ENCODE peak calls at places on chromosomes 11 and 22, in seven cellular contexts. K is foreskin keratinocyte; V is brain microvascular endothelial cell; Q is right atrium auricular region; G is CD8-positive, alpha-beta T cell; E is astrocyte; J is RWPE1. Y is an unnamed sample.

GRCh38 chr11:115084191-115084590 is 405.9 kb downstream of the NXPE2 start:
- DNase-seq in K (no peak), V (no peak), Q (no peak), G (no peak), E (no peak), J (no peak), Y (no peak)

GRCh38 chr22:41919357-41920224 is 4.7 kb upstream of the SHISA8 start:
- DNase-seq in K (no peak), V (peak), Q (no peak), G (peak), E (no peak), J (no peak), Y (no peak)

GRCh38 chr11:6646631-6647281 is 8.9 kb downstream of the DCHS1 start:
- DNase-seq in K (no peak), V (no peak), Q (peak), G (peak), E (no peak), J (no peak), Y (no peak)

GRCh38 chr22:40857309-40857851 is 432 bp downstream of the XPNPEP3 start:
- DNase-seq in K (peak), V (no peak), Q (no peak), G (no peak), E (no peak), J (no peak), Y (no peak)

GRCh38 chr11:2789331-2789730 is 89.5 kb upstream of the KCNQ1OT1 start:
- DNase-seq in K (no peak), V (no peak), Q (peak), G (no peak), E (no peak), J (no peak), Y (no peak)

GRCh38 chr22:41568811-41569210 is 8.0 kb downstream of the CSDC2 start:
- DNase-seq in K (no peak), V (no peak), Q (no peak), G (no peak), E (no peak), J (no peak), Y (no peak)

GRCh38 chr11:91664521-91664920 is 560.1 kb upstream of the FAT3 start:
- DNase-seq in K (no peak), V (no peak), Q (no peak), G (no peak), E (no peak), J (no peak), Y (no peak)

GRCh38 chr11:116731097-116731761 is 41.6 kb downstream of the BUD13 start:
- DNase-seq in K (no peak), V (no peak), Q (no peak), G (no peak), E (peak), J (no peak), Y (no peak)

GRCh38 chr11:17328856-17329490 is 22.6 kb upstream of the NCR3LG1 start:
- DNase-seq in K (no peak), V (no peak), Q (no peak), G (no peak), E (no peak), J (no peak), Y (no peak)

GRCh38 chr11:9861860-9862725 is 198.2 kb downstream of the SWAP70 start:
- DNase-seq in K (peak), V (peak), Q (no peak), G (peak), E (peak), J (peak), Y (no peak)

GRCh38 chr11:123560001-123560400 is 94.4 kb downstream of the SCN3B start:
- DNase-seq in K (no peak), V (peak), Q (peak), G (no peak), E (peak), J (no peak), Y (no peak)

GRCh38 chr11:102367364-102367763 is 20.4 kb downstream of the BIRC2 start:
- DNase-seq in K (no peak), V (no peak), Q (no peak), G (no peak), E (no peak), J (no peak), Y (no peak)

GRCh38 chr11:43632171-43632570 is 48.4 kb upstream of the HSD17B12 start:
- DNase-seq in K (peak), V (no peak), Q (no peak), G (no peak), E (peak), J (no peak), Y (no peak)

GRCh38 chr22:17576475-17576874 is 13.2 kb downstream of the SLC25A18 start:
- DNase-seq in K (peak), V (peak), Q (no peak), G (no peak), E (peak), J (peak), Y (peak)

GRCh38 chr11:12845739-12846358 is 163.3 kb upstream of the RASSF10 start:
- DNase-seq in K (no peak), V (no peak), Q (no peak), G (no peak), E (no peak), J (no peak), Y (no peak)

GRCh38 chr11:121057922-121058321 is 34.0 kb downstream of the TBCEL start:
- DNase-seq in K (no peak), V (no peak), Q (no peak), G (no peak), E (no peak), J (no peak), Y (no peak)

GRCh38 chr11:120198787-120199469 is 11.9 kb upstream of the OAF start:
- DNase-seq in K (no peak), V (no peak), Q (no peak), G (no peak), E (no peak), J (no peak), Y (no peak)

GRCh38 chr11:77154381-77155081 is 26.5 kb downstream of the MYO7A start:
- DNase-seq in K (no peak), V (no peak), Q (no peak), G (no peak), E (no peak), J (no peak), Y (no peak)
- H3K27ac ChIP-seq in K (no peak), V (no peak), Q (no peak), G (no peak), E (no peak), J (no peak), Y (no peak)

DNA sequence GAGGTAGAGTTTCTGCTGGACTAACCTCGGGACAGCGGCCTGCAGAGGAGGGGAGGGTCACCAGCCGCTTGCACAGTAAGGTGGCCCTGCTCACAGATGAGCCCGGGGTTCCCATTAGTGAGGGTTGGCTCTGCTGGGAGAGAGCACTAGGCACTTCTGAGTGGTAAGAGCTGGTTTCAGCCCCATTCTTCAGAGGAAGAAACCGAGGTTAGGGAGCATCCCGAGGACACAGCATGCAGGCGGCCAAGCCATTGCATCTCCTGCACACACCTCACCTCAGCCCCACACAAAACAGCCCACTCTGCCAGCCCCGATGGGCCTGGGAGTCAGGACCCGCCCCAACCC is 99.3 kb downstream of the MED15 start:
- DNase-seq in K (no peak), V (no peak), Q (no peak), G (no peak), E (no peak), J (no peak), Y (no peak)
- H3K27ac ChIP-seq in K (no peak), V (no peak), Q (no peak), G (no peak), E (no peak), J (no peak), Y (no peak)

GRCh38 chr11:112211556-112211955 is 14.7 kb upstream of the PTS start:
- DNase-seq in K (no peak), V (no peak), Q (no peak), G (no peak), E (no peak), J (no peak), Y (no peak)
- H3K27ac ChIP-seq in K (peak), V (no peak), Q (no peak), G (no peak), E (no peak), J (no peak), Y (peak)

GRCh38 chr22:24894220-24894975 is 52.1 kb downstream of the LHFPL7 start:
- DNase-seq in K (peak), V (peak), Q (peak), G (no peak), E (peak), J (peak), Y (peak)
- H3K27ac ChIP-seq in K (no peak), V (peak), Q (peak), G (no peak), E (peak), J (peak), Y (peak)

GRCh38 chr11:78332174-78332866 is 85.3 kb downstream of the GAB2 start:
- DNase-seq in K (no peak), V (no peak), Q (no peak), G (no peak), E (no peak), J (no peak), Y (no peak)
- H3K27ac ChIP-seq in K (no peak), V (no peak), Q (no peak), G (no peak), E (no peak), J (no peak), Y (no peak)

DNA sequence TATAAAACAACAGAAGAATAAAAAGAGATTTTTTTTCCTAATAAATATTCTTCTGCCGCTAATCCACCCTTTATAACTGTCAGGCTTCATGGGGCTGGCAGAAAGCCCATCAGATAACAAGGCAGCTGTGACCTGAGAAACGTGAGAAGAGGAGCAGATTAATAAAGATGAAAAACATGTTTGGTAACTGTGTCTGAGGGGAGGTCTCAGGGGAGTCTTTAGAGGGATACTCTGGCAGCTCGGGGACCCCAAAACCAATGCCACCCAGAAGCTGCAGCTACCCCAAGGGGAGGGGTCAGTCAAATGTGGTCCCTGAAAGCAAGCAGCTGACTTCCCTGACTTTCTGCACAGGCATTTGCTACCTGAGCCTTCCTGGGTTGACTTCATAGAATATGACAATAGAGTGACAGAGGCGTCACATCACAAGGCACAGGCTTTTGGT is 48.4 kb upstream of the POU2AF1 start:
- DNase-seq in K (peak), V (no peak), Q (no peak), G (no peak), E (no peak), J (peak), Y (no peak)
- H3K27ac ChIP-seq in K (peak), V (no peak), Q (no peak), G (no peak), E (no peak), J (peak), Y (no peak)

DNA sequence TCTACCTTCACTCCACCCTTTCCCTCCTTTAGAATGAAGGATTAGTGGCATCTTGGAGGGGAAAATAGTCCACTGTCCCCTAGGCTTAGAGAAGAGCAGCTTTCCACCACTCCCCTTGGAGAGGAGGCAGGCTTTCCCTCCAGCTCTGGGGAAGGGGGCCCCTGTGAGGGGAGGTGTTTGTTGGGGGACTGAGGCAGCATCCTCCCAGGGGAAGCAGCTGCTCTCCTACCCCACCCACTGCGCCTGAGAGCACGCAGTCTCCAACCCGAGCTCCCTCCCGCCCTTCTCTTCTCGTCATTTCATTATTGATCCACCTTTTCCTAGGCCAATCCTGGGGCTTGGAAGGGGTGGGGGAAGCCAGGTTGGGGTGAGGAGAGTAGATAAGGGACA is 1.4 kb downstream of the KMT2A start:
- DNase-seq in K (peak), V (no peak), Q (no peak), G (peak), E (peak), J (peak), Y (no peak)
- H3K27ac ChIP-seq in K (peak), V (peak), Q (peak), G (peak), E (peak), J (peak), Y (peak)

GRCh38 chr11:64072871-64073270 is 37.1 kb downstream of the FLRT1 start:
- DNase-seq in K (no peak), V (no peak), Q (no peak), G (no peak), E (no peak), J (no peak), Y (no peak)
- H3K27ac ChIP-seq in K (no peak), V (no peak), Q (no peak), G (no peak), E (no peak), J (no peak), Y (no peak)

GRCh38 chr11:67282876-67283371 is 6.2 kb upstream of the ANKRD13D start:
- DNase-seq in K (no peak), V (no peak), Q (no peak), G (no peak), E (no peak), J (no peak), Y (no peak)

GRCh38 chr11:67280791-67281551 is 8.1 kb upstream of the ANKRD13D start:
- DNase-seq in K (no peak), V (no peak), Q (no peak), G (no peak), E (no peak), J (no peak), Y (no peak)

GRCh38 chr11:67281552-67282150 is 7.5 kb upstream of the ANKRD13D start:
- DNase-seq in K (no peak), V (no peak), Q (no peak), G (no peak), E (no peak), J (no peak), Y (no peak)

GRCh38 chr11:67283490-67283963 is 5.6 kb upstream of the ANKRD13D start:
- DNase-seq in K (no peak), V (no peak), Q (no peak), G (no peak), E (no peak), J (no peak), Y (no peak)

DNA sequence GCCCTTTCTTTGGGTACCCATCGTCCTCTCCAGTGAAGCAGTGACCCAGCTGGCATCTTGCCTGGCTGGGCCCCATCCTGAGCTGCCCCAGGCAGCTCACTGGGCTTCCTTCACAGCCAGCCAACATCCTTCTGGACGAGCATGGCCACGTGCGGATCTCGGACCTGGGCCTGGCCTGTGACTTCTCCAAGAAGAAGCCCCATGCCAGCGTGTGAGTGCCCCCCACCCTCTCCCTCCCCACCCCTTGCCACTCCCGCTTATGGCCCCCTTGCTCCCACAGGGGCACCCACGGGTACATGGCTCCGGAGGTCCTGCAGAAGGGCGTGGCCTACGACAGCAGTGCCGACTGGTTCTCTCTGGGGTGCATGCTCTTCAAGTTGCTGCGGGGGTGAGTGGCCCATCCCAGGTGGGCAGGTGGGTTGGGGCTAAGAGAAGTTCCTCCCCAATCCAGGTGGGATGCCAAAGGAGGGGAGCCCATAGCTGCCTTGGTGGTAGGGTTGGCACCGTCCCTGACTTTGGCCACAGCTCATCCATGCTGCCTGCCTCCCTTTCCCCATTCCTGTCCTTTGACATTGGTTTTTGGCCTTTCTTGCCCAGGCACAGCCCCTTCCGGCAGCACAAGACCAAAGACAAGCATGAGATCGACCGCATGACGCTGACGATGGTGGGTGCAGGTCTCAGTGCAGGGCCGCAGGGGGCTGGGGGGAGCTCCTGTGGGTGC is 6.8 kb upstream of the ANKRD13D start:
- DNase-seq in K (no peak), V (no peak), Q (no peak), G (no peak), E (no peak), J (no peak), Y (no peak)
- H3K27ac ChIP-seq in K (no peak), V (no peak), Q (no peak), G (no peak), E (no peak), J (peak), Y (no peak)

Y was measured in epithelial cell of prostate.